ENCODE peak calls at places on chromosomes 7 and 10, in eight cellular contexts. T is GM12865; D is CD8-positive, alpha-beta T cell; C is neural progenitor cell; X is SK-N-SH; Z is fibroblast of lung; L is endodermal cell; Y is AG10803. M is an unnamed sample.

GRCh38 chr7:87876759-87877234 is 504 bp downstream of the DBF4 start:
- DNase-seq in T (peak; percentile 66), D (no peak), C (peak; percentile 84), X (peak; percentile 77), Z (peak; percentile 62), L (peak; percentile 85), Y (peak; percentile 55), M (no peak)

GRCh38 chr7:111190804-111191203 is 99.9 kb downstream of the LRRN3 start:
- DNase-seq in T (no peak), D (no peak), C (no peak), X (no peak), Z (no peak), L (no peak), Y (no peak), M (no peak)

GRCh38 chr7:85103352-85103751 is 83.5 kb downstream of the SEMA3D start:
- DNase-seq in T (no peak), D (no peak), C (no peak), X (no peak), Z (peak; percentile 32), L (no peak), Y (no peak), M (no peak)

GRCh38 chr7:90720970-90721768 is 125.0 kb downstream of the CDK14 start:
- DNase-seq in T (no peak), D (no peak), C (no peak), X (no peak), Z (peak; percentile 81), L (no peak), Y (peak; percentile 91), M (no peak)

GRCh38 chr7:120480472-120480871 is 207.5 kb downstream of the KCND2 start:
- DNase-seq in T (no peak), D (no peak), C (no peak), X (no peak), Z (no peak), L (no peak), Y (no peak), M (no peak)

GRCh38 chr10:78354101-78354500 is 320.4 kb downstream of the RPS24 start:
- DNase-seq in T (no peak), D (no peak), C (no peak), X (no peak), Z (no peak), L (no peak), Y (no peak), M (no peak)

GRCh38 chr10:130181858-130182257 is 45.7 kb downstream of the GLRX3 start:
- DNase-seq in T (no peak), D (no peak), C (no peak), X (no peak), Z (no peak), L (peak; percentile 17), Y (no peak), M (no peak)

GRCh38 chr7:55086413-55087201 is 67.8 kb downstream of the EGFR start:
- DNase-seq in T (peak; percentile 73), D (no peak), C (no peak), X (peak; percentile 57), Z (peak; percentile 88), L (no peak), Y (peak; percentile 81), M (no peak)

GRCh38 chr7:54015251-54015650 is 526.9 kb upstream of the VSTM2A start:
- DNase-seq in T (no peak), D (no peak), C (peak; percentile 23), X (no peak), Z (no peak), L (no peak), Y (no peak), M (no peak)

GRCh38 chr7:30424536-30424935 is 54.0 kb downstream of the NOD1 start:
- DNase-seq in T (no peak), D (no peak), C (no peak), X (no peak), Z (no peak), L (no peak), Y (no peak), M (no peak)

GRCh38 chr7:22087861-22088260 is 142.2 kb upstream of the CDCA7L start:
- DNase-seq in T (no peak), D (no peak), C (no peak), X (no peak), Z (no peak), L (no peak), Y (no peak), M (no peak)

GRCh38 chr10:118062798-118063238 is 16.1 kb upstream of the RAB11FIP2 start:
- DNase-seq in T (no peak), D (no peak), C (peak; percentile 17), X (no peak), Z (no peak), L (peak; percentile 48), Y (no peak), M (no peak)

GRCh38 chr7:101386558-101387199 is 24.0 kb downstream of the COL26A1 start:
- DNase-seq in T (no peak), D (no peak), C (peak; percentile 82), X (peak; percentile 87), Z (peak; percentile 23), L (peak; percentile 65), Y (peak; percentile 27), M (no peak)

GRCh38 chr7:64874114-64874513 is 29.0 kb upstream of the ZNF273 start:
- DNase-seq in T (no peak), D (no peak), C (no peak), X (peak; percentile 9), Z (no peak), L (no peak), Y (no peak), M (no peak)

GRCh38 chr7:64099656-64100531 is 54.7 kb downstream of the ZNF727 start:
- DNase-seq in T (no peak), D (no peak), C (no peak), X (no peak), Z (no peak), L (no peak), Y (no peak), M (no peak)

GRCh38 chr10:61701055-61701705 is 38.5 kb downstream of the CABCOCO1 start:
- DNase-seq in T (no peak), D (no peak), C (no peak), X (no peak), Z (peak; percentile 4), L (no peak), Y (no peak), M (no peak)
- TF ChIP-seq CTCF in T (no peak), D (no peak), C (no peak), X (peak; percentile 21), Z (no peak), L (no peak), Y (peak; percentile 22), M (no peak)

DNA sequence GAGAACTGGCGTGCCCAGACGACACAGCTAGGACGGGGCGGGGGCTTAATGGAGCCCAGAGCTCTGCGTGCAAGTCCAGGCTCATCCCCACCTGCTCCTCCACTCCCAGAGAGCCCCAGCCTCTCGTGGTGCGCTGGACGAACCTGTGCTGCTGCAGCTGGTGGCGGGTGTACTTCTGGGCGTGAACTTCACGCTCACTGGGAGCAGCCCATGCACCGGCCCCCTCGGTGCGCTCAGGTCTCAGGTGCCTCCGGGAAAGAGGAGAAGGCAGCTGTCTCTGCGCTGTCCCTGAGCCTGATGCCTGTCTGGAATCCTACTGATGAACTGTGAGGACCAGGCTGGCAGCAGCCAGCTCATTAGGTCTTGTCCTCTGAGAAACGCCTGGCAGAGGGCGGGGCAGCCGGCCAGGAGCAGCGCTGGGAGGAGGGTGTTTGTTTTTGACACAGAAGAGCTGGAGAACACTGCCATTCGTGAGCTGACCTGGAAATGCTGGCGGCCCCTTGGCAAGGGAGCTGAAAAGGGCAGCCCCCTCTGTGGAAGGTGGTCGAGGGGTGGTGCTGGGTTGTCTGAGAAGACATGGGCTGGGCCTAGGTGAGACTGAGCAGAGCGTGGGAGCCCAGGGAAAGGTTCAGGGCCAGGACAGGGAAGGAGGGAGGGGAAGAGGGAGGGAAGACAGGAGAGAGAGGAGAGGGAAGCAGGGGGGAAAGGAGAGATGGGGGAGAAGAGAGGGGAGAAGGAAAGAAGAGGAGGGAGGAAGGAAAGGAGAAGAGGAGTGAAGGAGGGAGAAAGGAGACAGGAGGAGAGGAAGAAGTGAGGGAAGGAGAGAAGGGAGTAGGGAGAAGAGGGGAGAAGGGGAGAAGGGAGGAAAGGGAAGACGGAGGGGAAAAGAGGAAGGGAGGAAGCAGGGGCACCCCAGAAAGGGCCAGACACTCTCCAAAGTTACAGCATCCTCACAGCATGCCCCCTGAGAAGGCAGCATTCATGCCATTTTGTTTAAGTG is 53.5 kb upstream of the TNS3 start:
- DNase-seq in T (no peak), D (no peak), C (peak; percentile 62), X (peak; percentile 66), Z (peak; percentile 27), L (peak; percentile 86), Y (no peak), M (no peak)
- H3K4me3 ChIP-seq in T (no peak overlapping the region), D (no peak overlapping the region), C (no peak overlapping the region), X (no peak overlapping the region), Z (no peak overlapping the region), L (no peak overlapping the region), Y (no peak overlapping the region), M (no peak overlapping the region)

DNA sequence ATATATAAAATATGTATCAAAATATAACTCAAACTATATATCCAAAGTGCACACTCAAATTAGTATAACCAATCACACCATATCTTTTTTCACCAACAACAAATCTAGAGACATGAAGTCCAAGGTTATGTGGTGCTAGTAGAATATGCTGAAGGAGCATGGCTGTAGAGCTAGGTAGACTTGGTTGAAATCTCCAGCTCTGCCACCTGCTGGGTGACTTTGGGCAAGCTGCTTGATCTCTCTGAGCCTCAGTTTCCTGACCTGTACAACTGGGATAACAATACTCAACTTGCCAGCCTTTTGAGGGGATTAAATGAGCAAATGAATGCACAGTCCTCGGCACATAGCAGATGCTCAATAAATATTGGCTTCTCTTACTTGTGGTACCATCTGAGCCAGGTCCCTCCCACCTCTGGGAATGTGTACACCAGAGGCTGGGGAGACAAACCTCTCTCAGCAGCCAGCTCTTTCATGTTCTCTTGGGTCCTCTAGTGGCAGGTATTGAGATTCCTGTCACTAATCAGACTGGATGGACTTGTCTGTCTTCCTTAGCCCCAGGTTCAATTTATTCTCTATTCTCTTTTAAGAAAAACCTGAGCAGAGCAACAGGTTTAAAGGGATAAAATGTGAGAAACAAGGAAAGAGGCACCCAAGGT is 94.3 kb upstream of the PDE1C start:
- DNase-seq in T (peak; percentile 5), D (no peak), C (peak; percentile 71), X (peak; percentile 12), Z (peak; percentile 60), L (peak; percentile 82), Y (peak; percentile 83), M (no peak)
- TF ChIP-seq CTCF in T (peak; percentile 20), D (no peak), C (peak; percentile 62), X (peak; percentile 84), Z (peak; percentile 50), L (peak; percentile 85), Y (peak; percentile 65), M (no peak)

GRCh38 chr7:130266258-130266960 is at the start of gene CPA2:
- DNase-seq in T (no peak), D (no peak), C (no peak), X (no peak), Z (no peak), L (no peak), Y (no peak), M (no peak)

GRCh38 chr7:130268463-130269317 is 2.0 kb downstream of the CPA2 start:
- DNase-seq in T (no peak), D (no peak), C (no peak), X (no peak), Z (no peak), L (no peak), Y (no peak), M (no peak)

GRCh38 chr7:130258494-130259078 is 8.1 kb upstream of the CPA2 start:
- DNase-seq in T (no peak), D (no peak), C (no peak), X (no peak), Z (no peak), L (no peak), Y (no peak), M (no peak)

GRCh38 chr7:130266961-130267321 is 278 bp downstream of the CPA2 start:
- DNase-seq in T (no peak), D (no peak), C (no peak), X (no peak), Z (no peak), L (no peak), Y (no peak), M (no peak)

GRCh38 chr7:130263130-130263529 is 3.5 kb upstream of the CPA2 start:
- DNase-seq in T (no peak), D (no peak), C (peak; percentile 28), X (no peak), Z (no peak), L (no peak), Y (no peak), M (no peak)
- H3K4me3 ChIP-seq in T (no peak overlapping the region), D (no peak overlapping the region), C (no peak overlapping the region), X (no peak overlapping the region), Z (no peak overlapping the region), L (no peak overlapping the region), Y (no peak overlapping the region), M (no peak overlapping the region)

M was measured in GM12864.